ENCODE peak calls at places on chromosomes 6 and 20, in six cellular contexts. One of them, this sample, is unnamed.

GRCh38 chr20:46122071-46122470 is 4.0 kb downstream of the CD40 start:
- DNase-seq in right cardiac atrium: no peak
- DNase-seq in SK-MEL-5: no peak
- DNase-seq in H7: peak
- DNase-seq in bronchial epithelial cell: peak
- DNase-seq in A172: peak
- DNase-seq in this sample: no peak

GRCh38 chr6:129364037-129364436 is 345.9 kb downstream of the ARHGAP18 start:
- DNase-seq in right cardiac atrium: no peak
- DNase-seq in SK-MEL-5: no peak
- DNase-seq in H7: no peak
- DNase-seq in bronchial epithelial cell: no peak
- DNase-seq in A172: no peak
- DNase-seq in this sample: no peak

GRCh38 chr6:133040025-133040838 is 200.9 kb upstream of the EYA4 start:
- DNase-seq in right cardiac atrium: no peak
- DNase-seq in SK-MEL-5: peak
- DNase-seq in H7: peak
- DNase-seq in bronchial epithelial cell: peak
- DNase-seq in A172: peak
- DNase-seq in this sample: no peak

GRCh38 chr6:116531675-116532570 is 13.6 kb downstream of the TRAPPC3L start:
- DNase-seq in right cardiac atrium: peak
- DNase-seq in SK-MEL-5: peak
- DNase-seq in H7: peak
- DNase-seq in bronchial epithelial cell: peak
- DNase-seq in A172: peak
- DNase-seq in this sample: no peak

GRCh38 chr20:62358728-62359490 is 8.2 kb downstream of the LAMA5 start:
- DNase-seq in right cardiac atrium: no peak
- DNase-seq in SK-MEL-5: no peak
- DNase-seq in H7: peak
- DNase-seq in bronchial epithelial cell: no peak
- DNase-seq in A172: no peak
- DNase-seq in this sample: peak

GRCh38 chr6:29938746-29939508 is 3.4 kb upstream of the HLA-A start:
- DNase-seq in right cardiac atrium: no peak
- DNase-seq in SK-MEL-5: peak
- DNase-seq in H7: no peak
- DNase-seq in bronchial epithelial cell: no peak
- DNase-seq in A172: no peak
- DNase-seq in this sample: no peak

GRCh38 chr20:60921021-60921622 is 330.9 kb upstream of the CDH4 start:
- DNase-seq in right cardiac atrium: peak
- DNase-seq in SK-MEL-5: no peak
- DNase-seq in H7: peak
- DNase-seq in bronchial epithelial cell: no peak
- DNase-seq in A172: peak
- DNase-seq in this sample: no peak

GRCh38 chr6:95364016-95364604 is 213.2 kb upstream of the MANEA start:
- DNase-seq in right cardiac atrium: no peak
- DNase-seq in SK-MEL-5: peak
- DNase-seq in H7: peak
- DNase-seq in bronchial epithelial cell: peak
- DNase-seq in A172: peak
- DNase-seq in this sample: no peak

GRCh38 chr20:51402201-51402600 is 140.3 kb downstream of the NFATC2 start:
- DNase-seq in right cardiac atrium: peak
- DNase-seq in SK-MEL-5: no peak
- DNase-seq in H7: no peak
- DNase-seq in bronchial epithelial cell: no peak
- DNase-seq in A172: peak
- DNase-seq in this sample: no peak

GRCh38 chr20:11452326-11452725 is 465.4 kb upstream of the BTBD3 start:
- DNase-seq in right cardiac atrium: no peak
- DNase-seq in SK-MEL-5: no peak
- DNase-seq in H7: no peak
- DNase-seq in bronchial epithelial cell: peak
- DNase-seq in A172: no peak
- DNase-seq in this sample: no peak

GRCh38 chr6:118644007-118644406 is 7.4 kb downstream of the CEP85L start:
- DNase-seq in right cardiac atrium: no peak
- DNase-seq in SK-MEL-5: no peak
- DNase-seq in H7: no peak
- DNase-seq in bronchial epithelial cell: no peak
- DNase-seq in A172: no peak
- DNase-seq in this sample: no peak

GRCh38 chr20:59013031-59013951 is 5.9 kb upstream of the TUBB1 start:
- DNase-seq in right cardiac atrium: no peak
- DNase-seq in SK-MEL-5: no peak
- DNase-seq in H7: no peak
- DNase-seq in bronchial epithelial cell: no peak
- DNase-seq in A172: no peak
- DNase-seq in this sample: no peak

GRCh38 chr20:7660165-7660564 is 280.1 kb downstream of the HAO1 start:
- DNase-seq in right cardiac atrium: no peak
- DNase-seq in SK-MEL-5: no peak
- DNase-seq in H7: no peak
- DNase-seq in bronchial epithelial cell: no peak
- DNase-seq in A172: no peak
- DNase-seq in this sample: no peak

GRCh38 chr20:47493954-47494293 is 7.8 kb upstream of the NCOA3 start:
- DNase-seq in right cardiac atrium: no peak
- DNase-seq in SK-MEL-5: no peak
- DNase-seq in H7: no peak
- DNase-seq in bronchial epithelial cell: peak
- DNase-seq in A172: no peak
- DNase-seq in this sample: no peak

GRCh38 chr6:484086-484728 is 92.7 kb downstream of the IRF4 start:
- DNase-seq in right cardiac atrium: no peak
- DNase-seq in SK-MEL-5: peak
- DNase-seq in H7: no peak
- DNase-seq in bronchial epithelial cell: peak
- DNase-seq in A172: no peak
- DNase-seq in this sample: no peak

GRCh38 chr20:32333988-32334885 is 23.9 kb upstream of the ASXL1 start:
- DNase-seq in right cardiac atrium: peak
- DNase-seq in SK-MEL-5: no peak
- DNase-seq in H7: no peak
- DNase-seq in bronchial epithelial cell: peak
- DNase-seq in A172: no peak
- DNase-seq in this sample: no peak

GRCh38 chr6:16774437-16774836 is 13.2 kb upstream of the ATXN1 start:
- DNase-seq in right cardiac atrium: no peak
- DNase-seq in SK-MEL-5: no peak
- DNase-seq in H7: no peak
- DNase-seq in bronchial epithelial cell: no peak
- DNase-seq in A172: no peak
- DNase-seq in this sample: no peak

GRCh38 chr6:85186546-85187170 is 263.2 kb upstream of the NT5E start:
- DNase-seq in right cardiac atrium: no peak
- DNase-seq in SK-MEL-5: no peak
- DNase-seq in H7: no peak
- DNase-seq in bronchial epithelial cell: peak
- DNase-seq in A172: peak
- DNase-seq in this sample: no peak

GRCh38 chr20:44412402-44413144 is 57.1 kb downstream of the HNF4A start:
- DNase-seq in right cardiac atrium: no peak
- DNase-seq in SK-MEL-5: no peak
- DNase-seq in H7: peak
- DNase-seq in bronchial epithelial cell: no peak
- DNase-seq in A172: no peak
- DNase-seq in this sample: no peak

GRCh38 chr20:37901667-37902503 is 1.0 kb upstream of the VSTM2L start:
- DNase-seq in right cardiac atrium: no peak
- DNase-seq in SK-MEL-5: peak
- DNase-seq in H7: peak
- DNase-seq in bronchial epithelial cell: peak
- DNase-seq in A172: peak
- DNase-seq in this sample: no peak

GRCh38 chr6:18148304-18149025 is 6.4 kb downstream of the TPMT start:
- DNase-seq in right cardiac atrium: no peak
- DNase-seq in SK-MEL-5: peak
- DNase-seq in H7: no peak
- DNase-seq in bronchial epithelial cell: peak
- DNase-seq in A172: peak
- DNase-seq in this sample: no peak

GRCh38 chr20:32534661-32535240 is 50.4 kb downstream of the NOL4L start:
- DNase-seq in right cardiac atrium: no peak
- DNase-seq in SK-MEL-5: no peak
- DNase-seq in H7: no peak
- DNase-seq in bronchial epithelial cell: peak
- DNase-seq in A172: no peak
- DNase-seq in this sample: no peak

GRCh38 chr6:75081920-75082319 is 123.9 kb downstream of the COL12A1 start:
- DNase-seq in right cardiac atrium: no peak
- DNase-seq in SK-MEL-5: no peak
- DNase-seq in H7: no peak
- DNase-seq in bronchial epithelial cell: no peak
- DNase-seq in A172: no peak
- DNase-seq in this sample: no peak

GRCh38 chr20:64065973-64066341 is 3.0 kb downstream of the TCEA2 start:
- DNase-seq in right cardiac atrium: no peak
- DNase-seq in SK-MEL-5: peak
- DNase-seq in H7: peak
- DNase-seq in bronchial epithelial cell: peak
- DNase-seq in A172: peak
- DNase-seq in this sample: no peak

GRCh38 chr6:140537211-140537610 is 1162.8 kb upstream of the CITED2 start:
- DNase-seq in right cardiac atrium: no peak
- DNase-seq in SK-MEL-5: no peak
- DNase-seq in H7: no peak
- DNase-seq in bronchial epithelial cell: no peak
- DNase-seq in A172: peak
- DNase-seq in this sample: no peak

GRCh38 chr6:139137716-139138115 is 2.8 kb downstream of the HECA start:
- DNase-seq in right cardiac atrium: no peak
- DNase-seq in SK-MEL-5: no peak
- DNase-seq in H7: no peak
- DNase-seq in bronchial epithelial cell: no peak
- DNase-seq in A172: no peak
- DNase-seq in this sample: no peak

GRCh38 chr20:18176318-18176785 is 38.7 kb downstream of the KAT14 start:
- DNase-seq in right cardiac atrium: no peak
- DNase-seq in SK-MEL-5: no peak
- DNase-seq in H7: peak
- DNase-seq in bronchial epithelial cell: no peak
- DNase-seq in A172: no peak
- DNase-seq in this sample: no peak